ENCODE peak calls at places on chromosome 10, in nine cellular contexts. One of them, this sample, is unnamed.

GRCh38 chr10:99328579-99329237 is 448 bp upstream of the CNNM1 start:
- DNase-seq in IMR-90: peak; percentile 7
- DNase-seq in GM12878: no peak
- DNase-seq in osteoblast: peak; percentile 69
- DNase-seq in neuronal stem cell: no peak
- DNase-seq in mesenchymal stem cell: no peak
- DNase-seq in PC-9: no peak
- DNase-seq in K562: no peak
- DNase-seq in OCI-LY7: no peak
- DNase-seq in this sample: no peak

GRCh38 chr10:24721254-24722106 is 2.2 kb downstream of the ARHGAP21 start:
- DNase-seq in IMR-90: peak; percentile 12
- DNase-seq in GM12878: no peak
- DNase-seq in osteoblast: no peak
- DNase-seq in neuronal stem cell: no peak
- DNase-seq in mesenchymal stem cell: peak; percentile 52
- DNase-seq in PC-9: peak; percentile 37
- DNase-seq in K562: peak; percentile 64
- DNase-seq in OCI-LY7: no peak
- DNase-seq in this sample: peak; percentile 54

GRCh38 chr10:58064714-58065528 is 202.8 kb downstream of the IPMK start:
- DNase-seq in IMR-90: peak; percentile 58
- DNase-seq in GM12878: no peak
- DNase-seq in osteoblast: peak; percentile 85
- DNase-seq in neuronal stem cell: peak; percentile 61
- DNase-seq in mesenchymal stem cell: peak; percentile 45
- DNase-seq in PC-9: no peak
- DNase-seq in K562: peak; percentile 34
- DNase-seq in OCI-LY7: peak; percentile 37
- DNase-seq in this sample: peak; percentile 65

GRCh38 chr10:14507156-14507555 is 176.4 kb upstream of the FRMD4A start:
- DNase-seq in IMR-90: no peak
- DNase-seq in GM12878: no peak
- DNase-seq in osteoblast: no peak
- DNase-seq in neuronal stem cell: no peak
- DNase-seq in mesenchymal stem cell: no peak
- DNase-seq in PC-9: no peak
- DNase-seq in K562: no peak
- DNase-seq in OCI-LY7: no peak
- DNase-seq in this sample: no peak

GRCh38 chr10:24360286-24361127 is 151.6 kb downstream of the KIAA1217 start:
- DNase-seq in IMR-90: peak; percentile 73
- DNase-seq in GM12878: no peak
- DNase-seq in osteoblast: peak; percentile 82
- DNase-seq in neuronal stem cell: peak; percentile 57
- DNase-seq in mesenchymal stem cell: peak; percentile 47
- DNase-seq in PC-9: peak; percentile 40
- DNase-seq in K562: peak; percentile 57
- DNase-seq in OCI-LY7: peak; percentile 16
- DNase-seq in this sample: peak; percentile 80

GRCh38 chr10:118900617-118901016 is 128.9 kb upstream of the NANOS1 start:
- DNase-seq in IMR-90: no peak
- DNase-seq in GM12878: no peak
- DNase-seq in osteoblast: no peak
- DNase-seq in neuronal stem cell: no peak
- DNase-seq in mesenchymal stem cell: no peak
- DNase-seq in PC-9: no peak
- DNase-seq in K562: no peak
- DNase-seq in OCI-LY7: no peak
- DNase-seq in this sample: peak; percentile 78

GRCh38 chr10:48951707-48952106 is 12.1 kb upstream of the LRRC18 start:
- DNase-seq in IMR-90: no peak
- DNase-seq in GM12878: no peak
- DNase-seq in osteoblast: no peak
- DNase-seq in neuronal stem cell: no peak
- DNase-seq in mesenchymal stem cell: no peak
- DNase-seq in PC-9: no peak
- DNase-seq in K562: no peak
- DNase-seq in OCI-LY7: no peak
- DNase-seq in this sample: no peak

GRCh38 chr10:11255796-11256444 is 238.2 kb downstream of the CELF2 start:
- DNase-seq in IMR-90: no peak
- DNase-seq in GM12878: no peak
- DNase-seq in osteoblast: no peak
- DNase-seq in neuronal stem cell: no peak
- DNase-seq in mesenchymal stem cell: no peak
- DNase-seq in PC-9: no peak
- DNase-seq in K562: no peak
- DNase-seq in OCI-LY7: peak; percentile 69
- DNase-seq in this sample: no peak

GRCh38 chr10:42933454-42934340 is 143.2 kb upstream of the RET start:
- DNase-seq in IMR-90: peak; percentile 19
- DNase-seq in GM12878: no peak
- DNase-seq in osteoblast: peak; percentile 78
- DNase-seq in neuronal stem cell: no peak
- DNase-seq in mesenchymal stem cell: no peak
- DNase-seq in PC-9: no peak
- DNase-seq in K562: no peak
- DNase-seq in OCI-LY7: no peak
- DNase-seq in this sample: peak; percentile 73

GRCh38 chr10:124916098-124916584 is 25.8 kb upstream of the ZRANB1 start:
- DNase-seq in IMR-90: peak; percentile 27
- DNase-seq in GM12878: no peak
- DNase-seq in osteoblast: no peak
- DNase-seq in neuronal stem cell: no peak
- DNase-seq in mesenchymal stem cell: peak; percentile 55
- DNase-seq in PC-9: no peak
- DNase-seq in K562: peak; percentile 24
- DNase-seq in OCI-LY7: peak; percentile 22
- DNase-seq in this sample: no peak

GRCh38 chr10:48463318-48464003 is 141.4 kb downstream of the ARHGAP22 start:
- DNase-seq in IMR-90: no peak
- DNase-seq in GM12878: no peak
- DNase-seq in osteoblast: peak; percentile 93
- DNase-seq in neuronal stem cell: no peak
- DNase-seq in mesenchymal stem cell: peak; percentile 25
- DNase-seq in PC-9: no peak
- DNase-seq in K562: peak; percentile 77
- DNase-seq in OCI-LY7: no peak
- DNase-seq in this sample: peak; percentile 50

GRCh38 chr10:35765039-35765662 is 123.1 kb upstream of the FZD8 start:
- DNase-seq in IMR-90: no peak
- DNase-seq in GM12878: no peak
- DNase-seq in osteoblast: peak; percentile 31
- DNase-seq in neuronal stem cell: no peak
- DNase-seq in mesenchymal stem cell: peak; percentile 59
- DNase-seq in PC-9: no peak
- DNase-seq in K562: peak; percentile 12
- DNase-seq in OCI-LY7: no peak
- DNase-seq in this sample: no peak

GRCh38 chr10:49410365-49411074 is 14.6 kb upstream of the DRGX start:
- DNase-seq in IMR-90: no peak
- DNase-seq in GM12878: no peak
- DNase-seq in osteoblast: no peak
- DNase-seq in neuronal stem cell: no peak
- DNase-seq in mesenchymal stem cell: no peak
- DNase-seq in PC-9: no peak
- DNase-seq in K562: no peak
- DNase-seq in OCI-LY7: no peak
- DNase-seq in this sample: no peak

GRCh38 chr10:89665302-89665701 is 20.3 kb upstream of the PANK1 start:
- DNase-seq in IMR-90: no peak
- DNase-seq in GM12878: no peak
- DNase-seq in osteoblast: no peak
- DNase-seq in neuronal stem cell: no peak
- DNase-seq in mesenchymal stem cell: no peak
- DNase-seq in PC-9: no peak
- DNase-seq in K562: no peak
- DNase-seq in OCI-LY7: no peak
- DNase-seq in this sample: no peak

DNA sequence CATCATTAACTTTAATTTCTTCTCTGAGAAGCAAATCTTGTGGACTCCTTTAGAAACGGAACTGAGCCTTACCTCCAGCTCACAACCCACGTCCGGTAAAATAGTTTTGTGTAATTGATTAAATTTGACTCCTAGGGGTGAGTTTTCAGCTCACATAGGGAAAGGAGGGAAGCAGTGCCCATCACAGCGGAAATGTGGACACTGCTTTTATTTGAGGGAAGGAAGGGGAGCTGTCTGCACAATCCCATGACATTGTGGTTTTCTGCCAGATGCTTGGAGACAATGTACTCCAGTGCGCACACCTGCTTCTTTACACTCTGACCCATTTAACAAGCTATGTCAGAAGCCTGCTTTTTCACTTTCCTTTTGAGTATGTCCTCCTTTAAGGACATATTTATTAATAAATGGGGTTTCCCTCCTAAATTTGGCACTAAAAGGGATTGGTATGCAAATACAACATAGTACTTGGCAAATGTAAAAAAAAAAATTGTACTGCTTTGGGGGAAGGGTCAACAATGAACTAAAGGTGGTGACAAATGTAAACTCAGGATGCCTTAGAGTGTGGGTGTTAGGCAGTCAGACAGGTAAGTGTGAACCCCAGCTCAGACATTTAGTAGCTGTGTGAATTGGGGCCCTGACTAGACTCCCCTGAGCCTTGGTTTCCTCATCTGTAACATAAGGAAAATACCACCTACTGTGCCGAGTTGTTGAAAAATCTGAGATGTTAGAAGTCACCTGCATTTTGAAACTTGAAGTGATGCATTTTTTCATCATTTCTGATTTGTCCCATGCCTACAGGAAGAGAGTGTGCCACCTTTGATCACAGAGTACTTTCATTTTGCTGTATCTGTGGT is 90.2 kb upstream of the KLF6 start:
- DNase-seq in IMR-90: no peak
- DNase-seq in GM12878: peak; percentile 92
- DNase-seq in osteoblast: no peak
- DNase-seq in neuronal stem cell: no peak
- DNase-seq in mesenchymal stem cell: no peak
- DNase-seq in PC-9: no peak
- DNase-seq in K562: no peak
- DNase-seq in OCI-LY7: peak; percentile 72
- DNase-seq in this sample: no peak
- H2AFZ ChIP-seq in IMR-90: no peak overlapping the region
- H2AFZ ChIP-seq in GM12878: peak overlapping the region; percentile 52
- H2AFZ ChIP-seq in osteoblast: no peak overlapping the region
- H2AFZ ChIP-seq in neuronal stem cell: no peak overlapping the region
- H2AFZ ChIP-seq in mesenchymal stem cell: no peak overlapping the region
- H2AFZ ChIP-seq in PC-9: no peak overlapping the region
- H2AFZ ChIP-seq in K562: no peak overlapping the region
- H2AFZ ChIP-seq in OCI-LY7: peak overlapping the region; percentile 55
- H2AFZ ChIP-seq in this sample: no peak overlapping the region

DNA sequence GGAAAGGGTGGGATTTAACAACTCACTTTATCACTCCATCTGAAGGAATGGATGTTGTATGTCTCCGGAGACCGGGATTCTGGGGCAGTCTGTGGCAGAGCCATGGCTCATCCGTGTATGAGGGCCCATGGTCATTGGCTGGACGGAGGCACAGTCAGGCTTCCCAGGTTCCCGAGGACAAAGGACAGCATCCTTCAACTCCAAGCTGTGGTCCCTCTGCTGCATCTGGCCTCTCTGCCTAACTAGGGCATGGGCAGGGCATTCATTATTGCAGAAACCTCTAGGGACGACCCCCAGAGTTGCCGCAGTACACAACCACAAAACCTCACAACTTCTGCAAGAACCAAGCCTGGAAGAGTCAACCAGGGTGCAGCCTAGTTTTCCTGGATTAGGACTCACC is 525.2 kb downstream of the GLRX3 start:
- DNase-seq in IMR-90: no peak
- DNase-seq in GM12878: no peak
- DNase-seq in osteoblast: no peak
- DNase-seq in neuronal stem cell: no peak
- DNase-seq in mesenchymal stem cell: no peak
- DNase-seq in PC-9: no peak
- DNase-seq in K562: no peak
- DNase-seq in OCI-LY7: no peak
- DNase-seq in this sample: no peak
- H3K9me3 ChIP-seq in IMR-90: peaks cover 63% of the 10 kb centered on the region
- H3K9me3 ChIP-seq in GM12878: no peaks in the 10 kb centered on the region
- H3K9me3 ChIP-seq in osteoblast: peaks cover 2% of the 10 kb centered on the region
- H3K9me3 ChIP-seq in neuronal stem cell: no peaks in the 10 kb centered on the region
- H3K9me3 ChIP-seq in mesenchymal stem cell: peaks cover 4% of the 10 kb centered on the region
- H3K9me3 ChIP-seq in PC-9: no peaks in the 10 kb centered on the region
- H3K9me3 ChIP-seq in K562: no peaks in the 10 kb centered on the region
- H3K9me3 ChIP-seq in OCI-LY7: no peaks in the 10 kb centered on the region
- H3K9me3 ChIP-seq in this sample: no peaks in the 10 kb centered on the region

GRCh38 chr10:52818019-52818418 is 45.4 kb upstream of the MBL2 start:
- DNase-seq in IMR-90: peak; percentile 59
- DNase-seq in GM12878: peak; percentile 37
- DNase-seq in osteoblast: no peak
- DNase-seq in neuronal stem cell: peak; percentile 46
- DNase-seq in mesenchymal stem cell: peak; percentile 65
- DNase-seq in PC-9: peak; percentile 64
- DNase-seq in K562: peak; percentile 18
- DNase-seq in OCI-LY7: peak; percentile 80
- DNase-seq in this sample: peak; percentile 62

GRCh38 chr10:52820316-52820715 is 47.7 kb upstream of the MBL2 start:
- DNase-seq in IMR-90: no peak
- DNase-seq in GM12878: no peak
- DNase-seq in osteoblast: no peak
- DNase-seq in neuronal stem cell: no peak
- DNase-seq in mesenchymal stem cell: no peak
- DNase-seq in PC-9: no peak
- DNase-seq in K562: no peak
- DNase-seq in OCI-LY7: no peak
- DNase-seq in this sample: no peak

GRCh38 chr10:52814506-52814905 is 41.9 kb upstream of the MBL2 start:
- DNase-seq in IMR-90: no peak
- DNase-seq in GM12878: no peak
- DNase-seq in osteoblast: no peak
- DNase-seq in neuronal stem cell: no peak
- DNase-seq in mesenchymal stem cell: no peak
- DNase-seq in PC-9: no peak
- DNase-seq in K562: no peak
- DNase-seq in OCI-LY7: peak; percentile 84
- DNase-seq in this sample: no peak
- H3K4me2 ChIP-seq in IMR-90: no peak overlapping the region
- H3K4me2 ChIP-seq in GM12878: no peak overlapping the region
- H3K4me2 ChIP-seq in osteoblast: no peak overlapping the region
- H3K4me2 ChIP-seq in neuronal stem cell: no peak overlapping the region
- H3K4me2 ChIP-seq in mesenchymal stem cell: no peak overlapping the region
- H3K4me2 ChIP-seq in PC-9: no peak overlapping the region
- H3K4me2 ChIP-seq in K562: no peak overlapping the region
- H3K4me2 ChIP-seq in OCI-LY7: peak overlapping the region; percentile 55
- H3K4me2 ChIP-seq in this sample: no peak overlapping the region

DNA sequence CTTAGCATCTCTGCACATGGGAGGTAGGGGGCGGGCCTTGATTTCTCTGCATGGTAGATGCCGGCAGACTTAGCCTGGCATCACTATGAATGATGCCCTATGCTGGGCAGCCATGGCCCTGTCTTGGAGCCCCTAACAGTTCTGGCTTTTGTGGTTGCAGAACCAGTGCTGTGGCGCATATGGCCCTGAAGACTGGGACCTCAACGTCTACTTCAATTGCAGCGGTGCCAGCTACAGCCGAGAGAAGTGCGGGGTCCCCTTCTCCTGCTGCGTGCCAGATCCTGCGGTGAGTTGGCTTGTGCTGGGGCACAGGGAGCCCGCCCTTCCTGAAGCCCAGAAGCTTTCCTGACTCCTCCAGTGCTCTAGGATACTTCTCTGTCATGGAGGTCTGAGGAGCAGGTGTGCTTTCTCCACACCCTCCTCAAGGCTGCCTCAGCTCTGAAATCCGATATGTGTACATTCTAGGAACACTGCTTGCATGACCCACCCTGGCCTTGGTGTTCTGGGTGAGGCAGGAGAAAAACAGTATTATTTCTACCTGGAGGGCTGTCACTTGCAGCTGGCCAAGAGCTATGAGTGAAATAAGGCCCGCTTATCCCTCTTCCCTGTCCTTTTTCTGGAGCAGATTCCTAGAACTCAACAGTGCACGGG is 25.6 kb upstream of the SH2D4B start:
- DNase-seq in IMR-90: no peak
- DNase-seq in GM12878: no peak
- DNase-seq in osteoblast: peak; percentile 36
- DNase-seq in neuronal stem cell: no peak
- DNase-seq in mesenchymal stem cell: no peak
- DNase-seq in PC-9: no peak
- DNase-seq in K562: no peak
- DNase-seq in OCI-LY7: no peak
- DNase-seq in this sample: no peak
- H2AFZ ChIP-seq in IMR-90: no peak overlapping the region
- H2AFZ ChIP-seq in GM12878: no peak overlapping the region
- H2AFZ ChIP-seq in osteoblast: no peak overlapping the region
- H2AFZ ChIP-seq in neuronal stem cell: no peak overlapping the region
- H2AFZ ChIP-seq in mesenchymal stem cell: no peak overlapping the region
- H2AFZ ChIP-seq in PC-9: no peak overlapping the region
- H2AFZ ChIP-seq in K562: no peak overlapping the region
- H2AFZ ChIP-seq in OCI-LY7: no peak overlapping the region
- H2AFZ ChIP-seq in this sample: no peak overlapping the region